ENCODE peak calls at places on chromosomes 7 and 10, in eight cellular contexts. Y is mesendoderm, S is transverse colon, A is ovary, R is brain microvascular endothelial cell, V is body of pancreas, D is SK-N-MC, N is MG63. T is an unnamed sample.

GRCh38 chr10:130989670-130990247 is 321.8 kb downstream of the TCERG1L start:
- DNase-seq in S (no peak), Y (no peak), A (no peak), R (no peak), N (no peak), D (no peak), V (no peak), T (no peak)

GRCh38 chr7:123757095-123757494 is 8.3 kb upstream of the WASL start:
- DNase-seq in A (no peak), D (no peak), R (no peak), V (no peak), N (no peak), S (no peak), Y (no peak), T (no peak)

GRCh38 chr10:58531084-58531695 is 18.5 kb downstream of the BICC1 start:
- DNase-seq in A (no peak), Y (peak; percentile 73), S (peak; percentile 61), R (peak; percentile 82), D (peak; percentile 3), V (peak; percentile 68), N (no peak), T (no peak)

GRCh38 chr7:128697301-128697905 is 25.3 kb downstream of the GARIN1A start:
- DNase-seq in R (peak; percentile 38), N (peak; percentile 73), Y (peak; percentile 83), D (no peak), S (peak; percentile 38), V (peak; percentile 28), A (no peak), T (peak; percentile 7)

GRCh38 chr7:102258749-102259107 is 27.9 kb upstream of the SH2B2 start:
- DNase-seq in Y (no peak), N (no peak), D (no peak), R (no peak), S (no peak), A (no peak), V (no peak), T (no peak)

GRCh38 chr7:116386674-116387073 is 112.9 kb upstream of the CAV2 start:
- DNase-seq in V (no peak), Y (no peak), D (no peak), N (no peak), R (no peak), S (no peak), A (no peak), T (no peak)

GRCh38 chr10:12875100-12875499 is 126.4 kb downstream of the CCDC3 start:
- DNase-seq in Y (no peak), R (no peak), D (no peak), A (peak; percentile 56), V (no peak), N (peak; percentile 35), S (no peak), T (no peak)

GRCh38 chr7:74495112-74495880 is 41.6 kb downstream of the GTF2IRD1 start:
- DNase-seq in D (no peak), A (no peak), V (no peak), R (no peak), Y (no peak), N (no peak), S (no peak), T (no peak)

GRCh38 chr7:23696916-23697441 is 13.0 kb upstream of the STK31 start:
- DNase-seq in V (peak; percentile 57), D (peak; percentile 63), R (peak; percentile 59), Y (peak; percentile 96), N (peak; percentile 55), A (peak; percentile 32), S (peak; percentile 31), T (no peak)

DNA sequence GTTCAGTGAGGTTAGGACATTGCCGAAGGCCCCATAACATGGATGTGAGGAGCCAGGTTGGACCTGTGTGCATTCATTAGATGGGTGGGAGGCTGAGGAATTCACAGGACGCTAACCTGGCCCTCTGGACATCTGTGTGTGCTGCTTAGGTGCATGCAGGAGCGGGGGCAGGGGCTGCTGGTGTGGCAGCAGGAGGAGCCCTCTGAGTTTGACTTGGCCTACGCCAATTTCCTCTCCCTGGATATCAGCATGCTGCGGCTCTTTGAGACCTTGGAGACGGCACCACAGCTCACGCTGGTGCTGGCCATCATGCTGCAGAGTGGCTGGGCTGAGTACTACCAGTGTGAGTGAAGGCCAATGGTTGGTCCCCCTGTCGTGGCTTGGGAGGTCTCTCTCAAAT is 34.5 kb upstream of the MMD2 start:
- DNase-seq in S (no peak), V (no peak), A (no peak), D (no peak), N (no peak), R (no peak), Y (no peak), T (no peak)
- H3K36me3 ChIP-seq in S (no peaks in the 10 kb centered on the region), V (peaks cover 16% of the 10 kb centered on the region), A (no peaks in the 10 kb centered on the region), D (peaks cover 67% of the 10 kb centered on the region), N (peaks cover 29% of the 10 kb centered on the region), R (peaks cover 44% of the 10 kb centered on the region), Y (peaks cover 7% of the 10 kb centered on the region), T (peaks cover 26% of the 10 kb centered on the region)

GRCh38 chr10:824497-824896 is 107.0 kb downstream of the LARP4B start:
- DNase-seq in A (no peak), V (no peak), S (no peak), Y (no peak), D (no peak), R (no peak), N (no peak), T (no peak)
- H3K36me3 ChIP-seq in A (no peaks in the 10 kb centered on the region), V (peaks cover 40% of the 10 kb centered on the region), S (no peaks in the 10 kb centered on the region), Y (peaks cover 30% of the 10 kb centered on the region), D (peaks cover 36% of the 10 kb centered on the region), R (peaks cover 73% of the 10 kb centered on the region), N (peaks cover 82% of the 10 kb centered on the region), T (peaks cover 42% of the 10 kb centered on the region)

DNA sequence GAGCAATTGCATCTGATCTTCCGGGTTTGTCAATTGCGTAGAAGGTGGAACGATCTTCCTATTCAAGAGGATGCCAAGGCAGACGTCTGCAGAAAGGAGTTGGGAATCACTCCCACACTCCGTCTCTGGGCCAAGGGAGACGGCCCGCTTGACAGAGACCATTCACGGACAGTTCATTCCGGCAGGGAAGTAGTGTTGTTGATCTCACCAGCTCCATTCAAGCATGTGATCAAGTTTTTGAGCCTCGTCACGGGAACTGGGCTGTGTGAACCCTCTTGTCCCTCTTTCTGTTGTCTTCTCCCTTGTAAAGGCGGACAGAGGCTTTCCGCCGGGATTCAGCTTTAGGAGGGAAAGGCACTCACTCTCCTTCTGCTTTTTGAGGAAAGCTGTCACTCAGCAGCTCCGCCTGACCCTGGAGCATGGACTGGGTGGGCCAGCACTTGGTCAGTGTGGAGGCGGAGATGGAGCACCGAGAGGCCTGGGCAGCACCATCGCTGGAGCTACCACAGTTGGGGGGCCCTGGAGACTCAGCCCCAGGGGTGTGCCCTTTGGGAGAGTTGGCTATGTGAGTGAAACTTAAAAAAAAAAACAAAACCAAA is 44.9 kb downstream of the SPDYE5 start:
- DNase-seq in N (no peak), A (no peak), V (no peak), R (no peak), Y (no peak), D (no peak), S (no peak), T (no peak)
- H3K36me3 ChIP-seq in N (no peaks in the 10 kb centered on the region), A (no peaks in the 10 kb centered on the region), V (peaks cover 2% of the 10 kb centered on the region), R (no peaks in the 10 kb centered on the region), Y (peaks cover 7% of the 10 kb centered on the region), D (no peaks in the 10 kb centered on the region), S (no peaks in the 10 kb centered on the region), T (peaks cover 3% of the 10 kb centered on the region)

DNA sequence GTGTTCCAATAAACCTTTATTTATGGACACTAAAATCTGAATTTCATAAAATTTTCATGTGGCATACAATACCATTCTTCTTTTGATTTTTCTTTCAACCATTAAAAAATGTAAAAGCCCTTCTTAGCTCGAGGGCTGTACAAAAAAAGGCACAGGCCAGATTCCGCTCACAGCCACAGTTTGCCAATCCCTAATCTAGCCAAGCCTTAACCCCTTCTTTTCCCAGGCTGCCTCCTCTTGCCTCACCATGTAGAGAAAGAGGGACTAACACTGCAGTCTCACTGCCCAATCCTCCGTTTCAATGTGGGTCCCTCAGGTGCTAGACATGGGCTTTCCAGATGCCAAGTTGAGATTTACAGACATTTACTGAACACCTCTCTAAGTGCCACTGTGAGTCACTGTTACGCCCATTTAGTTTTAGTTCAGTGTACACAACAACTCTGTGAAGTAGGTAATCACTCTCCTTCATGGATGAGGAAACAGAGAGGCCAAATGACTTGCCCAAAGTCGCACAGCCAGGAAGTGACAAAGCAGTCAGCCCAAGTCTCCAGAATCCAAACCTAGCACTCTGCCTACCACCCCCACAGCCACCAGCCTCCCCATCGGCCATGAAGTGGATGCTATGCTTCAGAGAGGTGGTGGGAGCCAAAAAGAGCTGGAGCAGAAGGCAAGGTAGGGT is 132.7 kb upstream of the PDLIM1 start:
- DNase-seq in A (no peak), N (no peak), V (no peak), S (no peak), R (no peak), D (no peak), Y (no peak), T (no peak)
- H3K36me3 ChIP-seq in A (no peaks in the 10 kb centered on the region), N (no peaks in the 10 kb centered on the region), V (no peaks in the 10 kb centered on the region), S (no peaks in the 10 kb centered on the region), R (no peaks in the 10 kb centered on the region), D (no peaks in the 10 kb centered on the region), Y (no peaks in the 10 kb centered on the region), T (no peaks in the 10 kb centered on the region)

GRCh38 chr10:71339796-71340589 is 20.9 kb downstream of the SLC29A3 start:
- DNase-seq in R (no peak), D (no peak), Y (peak; percentile 69), N (no peak), V (no peak), S (peak; percentile 51), A (no peak), T (no peak)

GRCh38 chr10:71345720-71346119 is 26.7 kb downstream of the SLC29A3 start:
- DNase-seq in V (no peak), N (no peak), Y (no peak), R (no peak), S (no peak), A (no peak), D (no peak), T (no peak)

GRCh38 chr10:71344154-71344915 is 25.3 kb downstream of the SLC29A3 start:
- DNase-seq in D (no peak), A (no peak), S (no peak), V (no peak), R (no peak), Y (peak; percentile 11), N (no peak), T (no peak)

GRCh38 chr10:71344916-71345557 is 26.0 kb downstream of the SLC29A3 start:
- DNase-seq in N (no peak), A (no peak), R (no peak), S (no peak), V (no peak), D (no peak), Y (no peak), T (no peak)

DNA sequence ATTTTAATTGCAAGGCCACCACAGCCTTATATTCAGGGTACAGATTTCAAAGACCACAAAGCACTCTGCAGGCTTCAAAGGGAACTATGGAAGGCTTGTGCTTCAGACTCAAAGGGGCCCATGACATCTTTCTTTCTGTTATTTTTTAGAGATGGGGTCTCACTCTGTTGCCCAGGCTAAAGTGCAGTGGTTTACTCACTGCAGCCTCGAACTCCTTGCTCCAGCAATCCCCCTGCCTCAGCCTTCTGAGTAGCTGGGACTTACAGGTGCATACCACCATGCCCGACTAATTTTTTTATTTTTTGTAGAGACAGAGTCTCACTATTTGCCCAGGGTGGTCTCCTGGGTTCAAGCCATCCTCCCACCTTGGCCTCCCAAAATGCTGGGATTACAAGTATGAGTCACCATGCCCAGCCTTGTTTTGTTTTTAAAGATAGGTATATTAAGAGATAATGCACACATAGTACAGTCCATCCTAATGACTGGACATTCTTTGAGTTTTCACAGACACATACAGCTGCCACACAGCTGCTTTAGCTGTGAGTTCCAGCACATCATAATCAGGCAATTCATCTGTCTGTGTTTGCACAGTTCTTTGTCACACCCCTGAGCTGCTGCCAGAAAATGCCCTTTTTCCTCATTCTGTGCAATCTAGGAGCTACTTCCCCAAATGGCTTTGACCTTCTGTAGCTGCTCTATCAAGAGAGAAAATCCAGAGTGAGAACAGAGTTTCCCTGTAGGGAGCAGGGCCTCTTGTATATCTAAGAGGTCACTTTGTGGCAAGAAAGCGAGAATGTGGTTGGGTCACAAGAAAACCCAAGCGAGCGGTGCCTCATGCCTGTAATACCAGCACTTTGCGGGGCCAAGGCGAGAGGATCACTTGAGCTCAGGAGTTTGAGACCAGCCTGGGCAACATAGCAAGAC is 24.1 kb downstream of the SLC29A3 start:
- DNase-seq in V (no peak), A (no peak), S (peak; percentile 73), D (no peak), N (no peak), Y (no peak), R (no peak), T (no peak)
- H3K36me3 ChIP-seq in V (no peaks in the 10 kb centered on the region), A (no peaks in the 10 kb centered on the region), S (no peaks in the 10 kb centered on the region), D (no peaks in the 10 kb centered on the region), N (no peaks in the 10 kb centered on the region), Y (no peaks in the 10 kb centered on the region), R (no peaks in the 10 kb centered on the region), T (no peaks in the 10 kb centered on the region)